ENCODE peak calls at places on chromosomes 2 and 18, in nine cellular contexts. L is fibroblast of lung, M is progenitor cell of endocrine pancreas, N is hepatocyte, D is pancreas, U is nephron progenitor cell, R is endothelial cell, E is AG09309, P is A549. Q is an unnamed sample.
A peak's percentile ranks its signal among the peaks of the same experiment; 100 is the strongest.

GRCh38 chr2:203077458-203077857 is 62.8 kb downstream of the NBEAL1 start:
- DNase-seq in L (peak; percentile 45), M (no peak), N (no peak), D (no peak), U (no peak), R (no peak), E (peak; percentile 10), P (peak; percentile 26), Q (no peak)

GRCh38 chr2:36701391-36701795 is 4.9 kb downstream of the VIT start:
- DNase-seq in L (peak; percentile 58), M (no peak), N (peak; percentile 52), D (no peak), U (no peak), R (no peak), E (no peak), P (no peak), Q (no peak)

GRCh38 chr2:198483046-198483445 is 678.7 kb downstream of the PLCL1 start:
- DNase-seq in L (peak; percentile 7), M (no peak), N (no peak), D (no peak), U (no peak), R (no peak), E (peak; percentile 11), P (no peak), Q (no peak)

GRCh38 chr2:102558463-102558862 is 60.9 kb upstream of the SLC9A2 start:
- DNase-seq in L (no peak), M (no peak), N (peak; percentile 27), D (no peak), U (no peak), R (no peak), E (no peak), P (no peak), Q (no peak)

GRCh38 chr2:120773186-120773800 is 37.6 kb downstream of the GLI2 start:
- DNase-seq in L (no peak), M (no peak), N (no peak), D (no peak), U (no peak), R (no peak), E (no peak), P (no peak), Q (no peak)

GRCh38 chr2:65453916-65454315 is 21.5 kb upstream of the SPRED2 start:
- DNase-seq in L (peak; percentile 69), M (no peak), N (no peak), D (no peak), U (no peak), R (no peak), E (no peak), P (no peak), Q (no peak)

GRCh38 chr18:56233595-56233994 is 404.8 kb downstream of the TXNL1 start:
- DNase-seq in L (peak; percentile 89), M (no peak), N (no peak), D (no peak), U (no peak), R (no peak), E (peak; percentile 69), P (no peak), Q (no peak)

GRCh38 chr18:35389095-35389618 is 12.0 kb upstream of the ZNF396 start:
- DNase-seq in L (peak; percentile 89), M (no peak), N (no peak), D (no peak), U (no peak), R (no peak), E (peak; percentile 25), P (no peak), Q (no peak)

GRCh38 chr2:30178618-30179404 is 32.0 kb downstream of the YPEL5 start:
- DNase-seq in L (no peak), M (no peak), N (peak; percentile 58), D (no peak), U (no peak), R (no peak), E (no peak), P (peak; percentile 22), Q (peak; percentile 47)

GRCh38 chr2:61368687-61369665 is 101.9 kb downstream of the USP34 start:
- DNase-seq in L (peak; percentile 72), M (no peak), N (no peak), D (no peak), U (no peak), R (no peak), E (no peak), P (no peak), Q (no peak)

GRCh38 chr2:102392096-102392495 is 30.9 kb upstream of the IL18RAP start:
- DNase-seq in L (no peak), M (no peak), N (no peak), D (no peak), U (no peak), R (no peak), E (no peak), P (no peak), Q (no peak)

GRCh38 chr2:37325625-37326071 is 1.0 kb upstream of the PRKD3 start:
- DNase-seq in L (no peak), M (no peak), N (no peak), D (no peak), U (no peak), R (no peak), E (no peak), P (no peak), Q (no peak)

GRCh38 chr2:42192010-42192373 is 22.8 kb downstream of the EML4 start:
- DNase-seq in L (no peak), M (no peak), N (no peak), D (no peak), U (no peak), R (no peak), E (no peak), P (no peak), Q (no peak)

GRCh38 chr18:26185267-26185666 is 41.0 kb upstream of the TAF4B start:
- DNase-seq in L (no peak), M (no peak), N (no peak), D (no peak), U (no peak), R (no peak), E (no peak), P (peak; percentile 55), Q (no peak)
- TF ChIP-seq CTCF in L (no peak), M (peak; percentile 31), N (no peak), D (no peak), U (no peak), R (peak; percentile 63), E (no peak), P (no peak), Q (no peak)

GRCh38 chr2:24490674-24491625 is at the start of gene NCOA1:
- DNase-seq in L (peak; percentile 88), M (peak; percentile 66), N (peak; percentile 94), D (peak; percentile 96), U (peak; percentile 85), R (peak; percentile 81), E (peak; percentile 51), P (peak; percentile 94), Q (peak; percentile 90)
- TF ChIP-seq CTCF in L (no peak), M (peak; percentile 42), N (peak; percentile 6), D (no peak), U (no peak), R (no peak), E (peak; percentile 22), P (peak; percentile 30), Q (no peak)

GRCh38 chr2:10447300-10448207 is 573 bp downstream of the ODC1 start:
- DNase-seq in L (peak; percentile 51), M (peak; percentile 29), N (peak; percentile 61), D (no peak), U (no peak), R (peak; percentile 28), E (no peak), P (peak; percentile 70), Q (peak; percentile 73)
- TF ChIP-seq CTCF in L (no peak), M (no peak), N (no peak), D (no peak), U (no peak), R (no peak), E (no peak), P (no peak), Q (peak; percentile 37)

GRCh38 chr2:10812362-10813084 is at the start of gene PDIA6:
- DNase-seq in L (peak; percentile 96), M (peak; percentile 99), N (peak; percentile 98), D (peak; percentile 98), U (peak; percentile 99), R (peak; percentile 98), E (peak; percentile 82), P (peak; percentile 97), Q (peak; percentile 94)
- TF ChIP-seq CTCF in L (no peak), M (no peak), N (no peak), D (no peak), U (no peak), R (peak; percentile 25), E (no peak), P (no peak), Q (peak; percentile 21)

DNA sequence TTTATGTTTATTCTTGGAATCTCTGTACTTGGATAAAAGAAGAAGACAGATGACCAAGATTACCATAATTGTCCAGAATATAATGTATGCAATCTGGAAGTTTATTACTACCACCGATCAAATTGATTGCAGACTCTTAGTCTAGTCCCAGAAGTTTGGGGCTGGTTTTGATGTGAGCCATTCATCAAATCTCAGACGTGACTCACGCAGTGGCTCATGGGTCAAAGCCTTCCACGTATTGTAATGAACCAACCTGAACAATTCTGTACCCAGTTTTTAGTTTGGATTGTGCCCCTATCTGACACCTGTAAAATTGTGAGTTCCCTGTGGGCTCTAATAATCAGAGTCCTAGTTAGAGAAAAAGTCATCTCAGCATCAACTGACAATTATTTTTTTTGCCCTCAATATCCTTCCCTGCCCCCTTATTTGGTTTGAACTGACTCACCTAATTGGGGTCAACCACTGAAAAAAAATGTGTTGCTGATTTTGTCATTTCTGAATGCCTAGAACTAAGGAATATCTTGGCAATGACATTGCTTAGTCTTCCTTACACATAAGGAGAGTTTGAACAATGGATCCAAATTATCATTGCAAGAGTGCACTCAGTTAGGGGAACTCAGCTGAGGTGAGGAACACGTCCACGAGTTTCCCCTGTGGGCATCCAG is 219.5 kb upstream of the NRP2 start:
- DNase-seq in L (peak; percentile 16), M (no peak), N (no peak), D (no peak), U (no peak), R (no peak), E (no peak), P (no peak), Q (no peak)
- TF ChIP-seq CTCF in L (no peak), M (no peak), N (no peak), D (no peak), U (no peak), R (no peak), E (no peak), P (no peak), Q (no peak)

GRCh38 chr2:70705160-70705850 is 62.7 kb downstream of the ADD2 start:
- DNase-seq in L (no peak), M (no peak), N (no peak), D (no peak), U (no peak), R (no peak), E (no peak), P (no peak), Q (peak; percentile 17)

GRCh38 chr2:70707706-70708105 is 60.3 kb downstream of the ADD2 start:
- DNase-seq in L (no peak), M (no peak), N (no peak), D (no peak), U (no peak), R (no peak), E (no peak), P (no peak), Q (peak; percentile 20)

GRCh38 chr2:70708376-70709199 is 59.4 kb downstream of the ADD2 start:
- DNase-seq in L (peak; percentile 86), M (no peak), N (no peak), D (no peak), U (no peak), R (no peak), E (no peak), P (no peak), Q (no peak)

GRCh38 chr2:70703900-70704549 is 64.0 kb downstream of the ADD2 start:
- DNase-seq in L (peak; percentile 91), M (no peak), N (no peak), D (no peak), U (no peak), R (no peak), E (no peak), P (no peak), Q (no peak)

GRCh38 chr2:70706026-70706795 is 61.8 kb downstream of the ADD2 start:
- DNase-seq in L (no peak), M (no peak), N (no peak), D (no peak), U (no peak), R (no peak), E (no peak), P (no peak), Q (peak; percentile 86)
- TF ChIP-seq CTCF in L (no peak), M (no peak), N (no peak), D (no peak), U (no peak), R (no peak), E (no peak), P (no peak), Q (no peak)